ENCODE peak calls at places on chromosome 2, in eight cellular contexts. One of them, this sample, is unnamed.

GRCh38 chr2:230939066-230939591 is 14.1 kb upstream of the GPR55 start:
- DNase-seq in HepG2: no peak
- DNase-seq in A549: no peak
- DNase-seq in K562: no peak
- DNase-seq in HL-60: no peak
- DNase-seq in GM23338: no peak
- DNase-seq in SK-N-SH: no peak
- DNase-seq in HCT116: no peak
- DNase-seq in this sample: no peak

GRCh38 chr2:121468936-121469335 is 61.7 kb upstream of the RNU4ATAC start:
- DNase-seq in HepG2: no peak
- DNase-seq in A549: no peak
- DNase-seq in K562: no peak
- DNase-seq in HL-60: no peak
- DNase-seq in GM23338: no peak
- DNase-seq in SK-N-SH: no peak
- DNase-seq in HCT116: no peak
- DNase-seq in this sample: no peak

GRCh38 chr2:150977296-150977695 is 284.4 kb downstream of the RBM43 start:
- DNase-seq in HepG2: no peak
- DNase-seq in A549: no peak
- DNase-seq in K562: no peak
- DNase-seq in HL-60: no peak
- DNase-seq in GM23338: peak; percentile 53
- DNase-seq in SK-N-SH: no peak
- DNase-seq in HCT116: no peak
- DNase-seq in this sample: no peak

GRCh38 chr2:9558948-9559381 is 3.3 kb upstream of the ADAM17 start:
- DNase-seq in HepG2: no peak
- DNase-seq in A549: no peak
- DNase-seq in K562: no peak
- DNase-seq in HL-60: no peak
- DNase-seq in GM23338: no peak
- DNase-seq in SK-N-SH: no peak
- DNase-seq in HCT116: no peak
- DNase-seq in this sample: peak; percentile 90

GRCh38 chr2:68767996-68768395 is 33.4 kb downstream of the ARHGAP25 start:
- DNase-seq in HepG2: no peak
- DNase-seq in A549: no peak
- DNase-seq in K562: no peak
- DNase-seq in HL-60: no peak
- DNase-seq in GM23338: no peak
- DNase-seq in SK-N-SH: no peak
- DNase-seq in HCT116: no peak
- DNase-seq in this sample: no peak

GRCh38 chr2:10329880-10330699 is 27.4 kb downstream of the HPCAL1 start:
- DNase-seq in HepG2: peak; percentile 78
- DNase-seq in A549: peak; percentile 65
- DNase-seq in K562: no peak
- DNase-seq in HL-60: no peak
- DNase-seq in GM23338: peak; percentile 9
- DNase-seq in SK-N-SH: no peak
- DNase-seq in HCT116: no peak
- DNase-seq in this sample: no peak

GRCh38 chr2:101307503-101307902 is 998 bp downstream of the RNF149 start:
- DNase-seq in HepG2: no peak
- DNase-seq in A549: no peak
- DNase-seq in K562: no peak
- DNase-seq in HL-60: no peak
- DNase-seq in GM23338: no peak
- DNase-seq in SK-N-SH: no peak
- DNase-seq in HCT116: no peak
- DNase-seq in this sample: no peak

GRCh38 chr2:230899786-230900185 is 25.3 kb downstream of the GPR55 start:
- DNase-seq in HepG2: no peak
- DNase-seq in A549: no peak
- DNase-seq in K562: no peak
- DNase-seq in HL-60: no peak
- DNase-seq in GM23338: no peak
- DNase-seq in SK-N-SH: no peak
- DNase-seq in HCT116: no peak
- DNase-seq in this sample: no peak

GRCh38 chr2:45261746-45262145 is 252.5 kb upstream of the SIX2 start:
- DNase-seq in HepG2: no peak
- DNase-seq in A549: no peak
- DNase-seq in K562: no peak
- DNase-seq in HL-60: no peak
- DNase-seq in GM23338: no peak
- DNase-seq in SK-N-SH: no peak
- DNase-seq in HCT116: no peak
- DNase-seq in this sample: no peak

GRCh38 chr2:138537170-138537915 is 35.8 kb downstream of the SPOPL start:
- DNase-seq in HepG2: no peak
- DNase-seq in A549: no peak
- DNase-seq in K562: no peak
- DNase-seq in HL-60: no peak
- DNase-seq in GM23338: no peak
- DNase-seq in SK-N-SH: no peak
- DNase-seq in HCT116: no peak
- DNase-seq in this sample: no peak

GRCh38 chr2:96608459-96609455 is 29.4 kb downstream of the KANSL3 start:
- DNase-seq in HepG2: peak; percentile 40
- DNase-seq in A549: peak; percentile 76
- DNase-seq in K562: no peak
- DNase-seq in HL-60: no peak
- DNase-seq in GM23338: no peak
- DNase-seq in SK-N-SH: no peak
- DNase-seq in HCT116: no peak
- DNase-seq in this sample: peak; percentile 22

GRCh38 chr2:84373391-84373790 is 85.7 kb downstream of the SUCLG1 start:
- DNase-seq in HepG2: peak; percentile 2
- DNase-seq in A549: no peak
- DNase-seq in K562: no peak
- DNase-seq in HL-60: no peak
- DNase-seq in GM23338: no peak
- DNase-seq in SK-N-SH: no peak
- DNase-seq in HCT116: peak; percentile 4
- DNase-seq in this sample: no peak

GRCh38 chr2:38912619-38913018 is 22.9 kb downstream of the ARHGEF33 start:
- DNase-seq in HepG2: no peak
- DNase-seq in A549: no peak
- DNase-seq in K562: no peak
- DNase-seq in HL-60: no peak
- DNase-seq in GM23338: no peak
- DNase-seq in SK-N-SH: no peak
- DNase-seq in HCT116: no peak
- DNase-seq in this sample: no peak

GRCh38 chr2:60957643-60958042 is 59.9 kb upstream of the PEX13 start:
- DNase-seq in HepG2: no peak
- DNase-seq in A549: no peak
- DNase-seq in K562: no peak
- DNase-seq in HL-60: no peak
- DNase-seq in GM23338: no peak
- DNase-seq in SK-N-SH: no peak
- DNase-seq in HCT116: no peak
- DNase-seq in this sample: no peak

GRCh38 chr2:151063271-151063670 is 198.4 kb downstream of the RBM43 start:
- DNase-seq in HepG2: no peak
- DNase-seq in A549: no peak
- DNase-seq in K562: no peak
- DNase-seq in HL-60: no peak
- DNase-seq in GM23338: no peak
- DNase-seq in SK-N-SH: peak; percentile 49
- DNase-seq in HCT116: no peak
- DNase-seq in this sample: no peak

GRCh38 chr2:120867290-120868231 is 131.9 kb downstream of the GLI2 start:
- DNase-seq in HepG2: no peak
- DNase-seq in A549: peak; percentile 55
- DNase-seq in K562: peak; percentile 37
- DNase-seq in HL-60: no peak
- DNase-seq in GM23338: peak; percentile 65
- DNase-seq in SK-N-SH: peak; percentile 84
- DNase-seq in HCT116: no peak
- DNase-seq in this sample: no peak

GRCh38 chr2:120847700-120848321 is 112.1 kb downstream of the GLI2 start:
- DNase-seq in HepG2: no peak
- DNase-seq in A549: no peak
- DNase-seq in K562: no peak
- DNase-seq in HL-60: no peak
- DNase-seq in GM23338: no peak
- DNase-seq in SK-N-SH: peak; percentile 84
- DNase-seq in HCT116: no peak
- DNase-seq in this sample: no peak

GRCh38 chr2:169928463-169928864 is 101.2 kb downstream of the UBR3 start:
- DNase-seq in HepG2: peak; percentile 48
- DNase-seq in A549: no peak
- DNase-seq in K562: peak; percentile 28
- DNase-seq in HL-60: peak; percentile 10
- DNase-seq in GM23338: peak; percentile 69
- DNase-seq in SK-N-SH: peak; percentile 29
- DNase-seq in HCT116: peak; percentile 28
- DNase-seq in this sample: peak; percentile 8

GRCh38 chr2:12177052-12177994 is 430.9 kb downstream of the LPIN1 start:
- DNase-seq in HepG2: peak; percentile 62
- DNase-seq in A549: peak; percentile 9
- DNase-seq in K562: peak; percentile 89
- DNase-seq in HL-60: no peak
- DNase-seq in GM23338: no peak
- DNase-seq in SK-N-SH: peak; percentile 80
- DNase-seq in HCT116: no peak
- DNase-seq in this sample: peak; percentile 48

GRCh38 chr2:5696351-5696740 is 4.2 kb downstream of the SOX11 start:
- DNase-seq in HepG2: no peak
- DNase-seq in A549: no peak
- DNase-seq in K562: no peak
- DNase-seq in HL-60: no peak
- DNase-seq in GM23338: peak; percentile 46
- DNase-seq in SK-N-SH: peak; percentile 82
- DNase-seq in HCT116: no peak
- DNase-seq in this sample: no peak

GRCh38 chr2:31397099-31397498 is 17.4 kb downstream of the XDH start:
- DNase-seq in HepG2: no peak
- DNase-seq in A549: no peak
- DNase-seq in K562: no peak
- DNase-seq in HL-60: no peak
- DNase-seq in GM23338: no peak
- DNase-seq in SK-N-SH: no peak
- DNase-seq in HCT116: no peak
- DNase-seq in this sample: no peak

GRCh38 chr2:196963043-196963442 is 36.5 kb upstream of the PGAP1 start:
- DNase-seq in HepG2: no peak
- DNase-seq in A549: no peak
- DNase-seq in K562: no peak
- DNase-seq in HL-60: no peak
- DNase-seq in GM23338: no peak
- DNase-seq in SK-N-SH: no peak
- DNase-seq in HCT116: no peak
- DNase-seq in this sample: no peak

GRCh38 chr2:233331536-233331935 is 22.8 kb upstream of the DGKD start:
- DNase-seq in HepG2: no peak
- DNase-seq in A549: no peak
- DNase-seq in K562: no peak
- DNase-seq in HL-60: peak; percentile 96
- DNase-seq in GM23338: no peak
- DNase-seq in SK-N-SH: no peak
- DNase-seq in HCT116: no peak
- DNase-seq in this sample: no peak

GRCh38 chr2:105873721-105874120 is 129.0 kb downstream of the NCK2 start:
- DNase-seq in HepG2: peak; percentile 42
- DNase-seq in A549: peak; percentile 40
- DNase-seq in K562: peak; percentile 56
- DNase-seq in HL-60: no peak
- DNase-seq in GM23338: no peak
- DNase-seq in SK-N-SH: no peak
- DNase-seq in HCT116: no peak
- DNase-seq in this sample: no peak

GRCh38 chr2:224778474-224778877 is 62.3 kb upstream of the CCDC195 start:
- DNase-seq in HepG2: peak; percentile 56
- DNase-seq in A549: peak; percentile 38
- DNase-seq in K562: peak; percentile 26
- DNase-seq in HL-60: peak; percentile 6
- DNase-seq in GM23338: peak; percentile 46
- DNase-seq in SK-N-SH: peak; percentile 55
- DNase-seq in HCT116: peak; percentile 46
- DNase-seq in this sample: peak; percentile 56
- TF ChIP-seq REST in HepG2: no peak
- TF ChIP-seq REST in A549: no peak
- TF ChIP-seq REST in K562: no peak
- TF ChIP-seq REST in HL-60: no peak
- TF ChIP-seq REST in GM23338: no peak
- TF ChIP-seq REST in SK-N-SH: no peak
- TF ChIP-seq REST in HCT116: no peak
- TF ChIP-seq REST in this sample: no peak

GRCh38 chr2:57892920-57893319 is 153.7 kb upstream of the VRK2 start:
- DNase-seq in HepG2: no peak
- DNase-seq in A549: no peak
- DNase-seq in K562: no peak
- DNase-seq in HL-60: no peak
- DNase-seq in GM23338: no peak
- DNase-seq in SK-N-SH: no peak
- DNase-seq in HCT116: no peak
- DNase-seq in this sample: no peak
- TF ChIP-seq CTCF in HepG2: no peak
- TF ChIP-seq CTCF in A549: no peak
- TF ChIP-seq CTCF in K562: no peak
- TF ChIP-seq CTCF in HL-60: no peak
- TF ChIP-seq CTCF in GM23338: no peak
- TF ChIP-seq CTCF in SK-N-SH: no peak
- TF ChIP-seq CTCF in HCT116: no peak
- TF ChIP-seq CTCF in this sample: no peak

GRCh38 chr2:7458066-7458465 is 540.9 kb downstream of the RNF144A start:
- DNase-seq in HepG2: no peak
- DNase-seq in A549: no peak
- DNase-seq in K562: no peak
- DNase-seq in HL-60: no peak
- DNase-seq in GM23338: no peak
- DNase-seq in SK-N-SH: no peak
- DNase-seq in HCT116: no peak
- DNase-seq in this sample: no peak

GRCh38 chr2:7454592-7454991 is 537.4 kb downstream of the RNF144A start:
- DNase-seq in HepG2: no peak
- DNase-seq in A549: no peak
- DNase-seq in K562: no peak
- DNase-seq in HL-60: no peak
- DNase-seq in GM23338: no peak
- DNase-seq in SK-N-SH: no peak
- DNase-seq in HCT116: no peak
- DNase-seq in this sample: no peak

GRCh38 chr2:7452110-7452851 is 535.1 kb downstream of the RNF144A start:
- DNase-seq in HepG2: no peak
- DNase-seq in A549: no peak
- DNase-seq in K562: no peak
- DNase-seq in HL-60: no peak
- DNase-seq in GM23338: no peak
- DNase-seq in SK-N-SH: no peak
- DNase-seq in HCT116: no peak
- DNase-seq in this sample: no peak

GRCh38 chr2:7456762-7457161 is 539.5 kb downstream of the RNF144A start:
- DNase-seq in HepG2: no peak
- DNase-seq in A549: no peak
- DNase-seq in K562: no peak
- DNase-seq in HL-60: no peak
- DNase-seq in GM23338: peak; percentile 30
- DNase-seq in SK-N-SH: no peak
- DNase-seq in HCT116: no peak
- DNase-seq in this sample: no peak
- TF ChIP-seq REST in HepG2: no peak
- TF ChIP-seq REST in A549: no peak
- TF ChIP-seq REST in K562: no peak
- TF ChIP-seq REST in HL-60: no peak
- TF ChIP-seq REST in GM23338: no peak
- TF ChIP-seq REST in SK-N-SH: no peak
- TF ChIP-seq REST in HCT116: no peak
- TF ChIP-seq REST in this sample: no peak

GRCh38 chr2:55874338-55874737 is 49.2 kb downstream of the EFEMP1 start:
- DNase-seq in HepG2: no peak
- DNase-seq in A549: no peak
- DNase-seq in K562: no peak
- DNase-seq in HL-60: no peak
- DNase-seq in GM23338: no peak
- DNase-seq in SK-N-SH: no peak
- DNase-seq in HCT116: no peak
- DNase-seq in this sample: no peak
- TF ChIP-seq CTCF in HepG2: no peak
- TF ChIP-seq CTCF in A549: no peak
- TF ChIP-seq CTCF in K562: no peak
- TF ChIP-seq CTCF in HL-60: no peak
- TF ChIP-seq CTCF in GM23338: no peak
- TF ChIP-seq CTCF in SK-N-SH: no peak
- TF ChIP-seq CTCF in HCT116: no peak
- TF ChIP-seq CTCF in this sample: no peak